ENCODE peak calls at places on chromosomes 4 and X, in six cellular contexts. D, Q, T, S, U and P are unnamed samples.

GRCh38 chr4:156778093-156778492 is 193.5 kb downstream of the PDGFC start:
- DNase-seq in T (no peak), Q (no peak), D (no peak), U (no peak), S (no peak), P (no peak)

GRCh38 chr4:104385713-104386112 is 109.0 kb downstream of the CXXC4 start:
- DNase-seq in S (no peak), T (no peak), D (no peak), U (no peak), Q (no peak), P (no peak)

GRCh38 chr4:104128850-104129213 is 365.9 kb downstream of the CXXC4 start:
- DNase-seq in U (no peak), Q (no peak), T (no peak), D (no peak), S (no peak), P (no peak)

GRCh38 chrX:136754641-136755040 is 26.1 kb downstream of the ARHGEF6 start:
- DNase-seq in S (peak), U (no peak), Q (no peak), T (peak), D (no peak), P (peak)

GRCh38 chrX:40209951-40210617 is 112.3 kb upstream of the BCOR start:
- DNase-seq in T (no peak), S (no peak), Q (no peak), U (no peak), D (no peak), P (no peak)

GRCh38 chr4:14528921-14529320 is 473.4 kb upstream of the CPEB2 start:
- DNase-seq in U (no peak), T (no peak), D (no peak), S (no peak), Q (no peak), P (no peak)

GRCh38 chrX:102339312-102340298 is 92.6 kb downstream of the NXF2 start:
- DNase-seq in S (no peak), T (peak), Q (peak), U (no peak), D (no peak), P (no peak)

GRCh38 chr4:6917445-6918241 is 8.0 kb downstream of the TBC1D14 start:
- DNase-seq in D (no peak), T (peak), U (peak), S (peak), Q (peak), P (peak)

GRCh38 chr4:14564281-14564680 is 438.0 kb upstream of the CPEB2 start:
- DNase-seq in T (no peak), S (no peak), U (no peak), D (no peak), Q (no peak), P (no peak)